ENCODE peak calls at places on chromosomes 6 and 20, in nine cellular contexts. One of them, this sample, is unnamed. For H3K36me3, the result is how much of the 10 kb centered on the place peaks cover.

GRCh38 chr6:42702200-42702599 is 20.2 kb downstream of the PRPH2 start:
- DNase-seq in GM23248: peak
- DNase-seq in spleen: no peak
- DNase-seq in IMR-90: peak
- DNase-seq in OCI-LY7: no peak
- DNase-seq in heart left ventricle: no peak
- DNase-seq in PC-3: peak
- DNase-seq in stomach: no peak
- DNase-seq in BE2C: no peak
- DNase-seq in this sample: no peak

GRCh38 chr6:170098428-170099170 is 192.3 kb downstream of the DLL1 start:
- DNase-seq in spleen: peak
- DNase-seq in OCI-LY7: no peak
- DNase-seq in PC-3: no peak
- DNase-seq in IMR-90: no peak
- DNase-seq in stomach: peak
- DNase-seq in BE2C: no peak
- DNase-seq in GM23248: no peak
- DNase-seq in heart left ventricle: no peak
- DNase-seq in this sample: no peak

GRCh38 chr6:36350681-36351091 is 14.0 kb upstream of the BNIP5 start:
- DNase-seq in stomach: peak
- DNase-seq in GM23248: peak
- DNase-seq in PC-3: no peak
- DNase-seq in heart left ventricle: peak
- DNase-seq in OCI-LY7: no peak
- DNase-seq in BE2C: no peak
- DNase-seq in spleen: no peak
- DNase-seq in IMR-90: peak
- DNase-seq in this sample: peak

GRCh38 chr6:17907467-17908229 is 79.8 kb downstream of the KIF13A start:
- DNase-seq in PC-3: peak
- DNase-seq in OCI-LY7: no peak
- DNase-seq in IMR-90: peak
- DNase-seq in GM23248: peak
- DNase-seq in BE2C: no peak
- DNase-seq in spleen: peak
- DNase-seq in stomach: peak
- DNase-seq in heart left ventricle: peak
- DNase-seq in this sample: peak

GRCh38 chr6:29792123-29793035 is 35.2 kb upstream of the HLA-G start:
- DNase-seq in stomach: peak
- DNase-seq in IMR-90: no peak
- DNase-seq in heart left ventricle: peak
- DNase-seq in BE2C: no peak
- DNase-seq in spleen: peak
- DNase-seq in OCI-LY7: no peak
- DNase-seq in PC-3: peak
- DNase-seq in GM23248: peak
- DNase-seq in this sample: no peak

GRCh38 chr6:95690328-95690727 is 113.0 kb downstream of the MANEA start:
- DNase-seq in heart left ventricle: no peak
- DNase-seq in stomach: no peak
- DNase-seq in PC-3: peak
- DNase-seq in BE2C: no peak
- DNase-seq in OCI-LY7: no peak
- DNase-seq in IMR-90: no peak
- DNase-seq in GM23248: peak
- DNase-seq in spleen: no peak
- DNase-seq in this sample: no peak

GRCh38 chr6:36809933-36810844 is 29.1 kb downstream of the CPNE5 start:
- DNase-seq in spleen: no peak
- DNase-seq in heart left ventricle: peak
- DNase-seq in BE2C: peak
- DNase-seq in OCI-LY7: no peak
- DNase-seq in stomach: no peak
- DNase-seq in IMR-90: no peak
- DNase-seq in GM23248: no peak
- DNase-seq in PC-3: no peak
- DNase-seq in this sample: no peak

GRCh38 chr6:18362058-18362561 is 25.0 kb upstream of the RNF144B start:
- DNase-seq in spleen: no peak
- DNase-seq in OCI-LY7: peak
- DNase-seq in PC-3: peak
- DNase-seq in IMR-90: peak
- DNase-seq in BE2C: no peak
- DNase-seq in stomach: no peak
- DNase-seq in heart left ventricle: no peak
- DNase-seq in GM23248: peak
- DNase-seq in this sample: no peak

GRCh38 chr6:11042025-11042749 is 1.9 kb downstream of the ELOVL2 start:
- DNase-seq in stomach: no peak
- DNase-seq in spleen: no peak
- DNase-seq in BE2C: no peak
- DNase-seq in PC-3: no peak
- DNase-seq in OCI-LY7: no peak
- DNase-seq in heart left ventricle: no peak
- DNase-seq in IMR-90: no peak
- DNase-seq in GM23248: no peak
- DNase-seq in this sample: no peak

GRCh38 chr6:21664263-21665081 is 70.9 kb downstream of the SOX4 start:
- DNase-seq in BE2C: peak
- DNase-seq in GM23248: peak
- DNase-seq in heart left ventricle: peak
- DNase-seq in stomach: no peak
- DNase-seq in IMR-90: no peak
- DNase-seq in PC-3: no peak
- DNase-seq in spleen: peak
- DNase-seq in OCI-LY7: no peak
- DNase-seq in this sample: no peak

GRCh38 chr6:41071501-41071922 is 644 bp downstream of the OARD1 start:
- DNase-seq in stomach: no peak
- DNase-seq in heart left ventricle: no peak
- DNase-seq in BE2C: no peak
- DNase-seq in PC-3: peak
- DNase-seq in spleen: peak
- DNase-seq in IMR-90: peak
- DNase-seq in OCI-LY7: peak
- DNase-seq in GM23248: no peak
- DNase-seq in this sample: no peak

GRCh38 chr6:147974376-147974775 is 368.3 kb upstream of the SASH1 start:
- DNase-seq in spleen: no peak
- DNase-seq in IMR-90: peak
- DNase-seq in OCI-LY7: no peak
- DNase-seq in PC-3: peak
- DNase-seq in GM23248: no peak
- DNase-seq in heart left ventricle: no peak
- DNase-seq in BE2C: no peak
- DNase-seq in stomach: no peak
- DNase-seq in this sample: peak

GRCh38 chr6:157019115-157019628 is 242.0 kb downstream of the ARID1B start:
- DNase-seq in BE2C: peak
- DNase-seq in GM23248: no peak
- DNase-seq in heart left ventricle: no peak
- DNase-seq in PC-3: peak
- DNase-seq in OCI-LY7: peak
- DNase-seq in IMR-90: peak
- DNase-seq in spleen: no peak
- DNase-seq in stomach: no peak
- DNase-seq in this sample: no peak

GRCh38 chr6:105038259-105038658 is 81.4 kb downstream of the LIN28B start:
- DNase-seq in PC-3: no peak
- DNase-seq in stomach: no peak
- DNase-seq in GM23248: no peak
- DNase-seq in spleen: no peak
- DNase-seq in OCI-LY7: no peak
- DNase-seq in heart left ventricle: no peak
- DNase-seq in IMR-90: no peak
- DNase-seq in BE2C: peak
- DNase-seq in this sample: no peak

GRCh38 chr6:52994031-52994788 is 874 bp downstream of the GSTA4 start:
- DNase-seq in stomach: no peak
- DNase-seq in heart left ventricle: no peak
- DNase-seq in GM23248: peak
- DNase-seq in PC-3: peak
- DNase-seq in spleen: no peak
- DNase-seq in IMR-90: peak
- DNase-seq in BE2C: peak
- DNase-seq in OCI-LY7: no peak
- DNase-seq in this sample: no peak

GRCh38 chr6:150027806-150028565 is 2.7 kb upstream of the RAET1L start:
- DNase-seq in heart left ventricle: no peak
- DNase-seq in IMR-90: no peak
- DNase-seq in stomach: no peak
- DNase-seq in OCI-LY7: no peak
- DNase-seq in PC-3: no peak
- DNase-seq in BE2C: no peak
- DNase-seq in GM23248: no peak
- DNase-seq in spleen: no peak
- DNase-seq in this sample: no peak

GRCh38 chr20:44615876-44616603 is 33.7 kb downstream of the PKIG start:
- DNase-seq in stomach: no peak
- DNase-seq in BE2C: no peak
- DNase-seq in spleen: peak
- DNase-seq in GM23248: no peak
- DNase-seq in heart left ventricle: no peak
- DNase-seq in PC-3: no peak
- DNase-seq in IMR-90: no peak
- DNase-seq in OCI-LY7: peak
- DNase-seq in this sample: no peak
- H3K36me3 ChIP-seq in stomach: half or more
- H3K36me3 ChIP-seq in BE2C: under half
- H3K36me3 ChIP-seq in spleen: half or more
- H3K36me3 ChIP-seq in GM23248: under half
- H3K36me3 ChIP-seq in heart left ventricle: half or more
- H3K36me3 ChIP-seq in PC-3: under half
- H3K36me3 ChIP-seq in IMR-90: under half
- H3K36me3 ChIP-seq in OCI-LY7: half or more
- H3K36me3 ChIP-seq in this sample: under half

GRCh38 chr20:49888341-49889244 is 26.7 kb downstream of the SPATA2 start:
- DNase-seq in OCI-LY7: peak
- DNase-seq in PC-3: peak
- DNase-seq in heart left ventricle: no peak
- DNase-seq in GM23248: peak
- DNase-seq in IMR-90: peak
- DNase-seq in stomach: peak
- DNase-seq in BE2C: peak
- DNase-seq in spleen: peak
- DNase-seq in this sample: peak

GRCh38 chr20:49889245-49889942 is 25.9 kb downstream of the SPATA2 start:
- DNase-seq in stomach: peak
- DNase-seq in PC-3: no peak
- DNase-seq in BE2C: no peak
- DNase-seq in IMR-90: no peak
- DNase-seq in spleen: no peak
- DNase-seq in GM23248: no peak
- DNase-seq in OCI-LY7: no peak
- DNase-seq in heart left ventricle: no peak
- DNase-seq in this sample: no peak

GRCh38 chr20:49886571-49887203 is 28.6 kb downstream of the SPATA2 start:
- DNase-seq in BE2C: no peak
- DNase-seq in PC-3: no peak
- DNase-seq in OCI-LY7: no peak
- DNase-seq in stomach: no peak
- DNase-seq in GM23248: no peak
- DNase-seq in heart left ventricle: no peak
- DNase-seq in IMR-90: no peak
- DNase-seq in spleen: no peak
- DNase-seq in this sample: no peak

GRCh38 chr20:49887251-49887827 is 28.0 kb downstream of the SPATA2 start:
- DNase-seq in stomach: no peak
- DNase-seq in GM23248: peak
- DNase-seq in IMR-90: peak
- DNase-seq in PC-3: no peak
- DNase-seq in BE2C: no peak
- DNase-seq in heart left ventricle: no peak
- DNase-seq in OCI-LY7: no peak
- DNase-seq in spleen: peak
- DNase-seq in this sample: no peak

GRCh38 chr20:49887828-49888340 is 27.4 kb downstream of the SPATA2 start:
- DNase-seq in IMR-90: no peak
- DNase-seq in GM23248: no peak
- DNase-seq in heart left ventricle: no peak
- DNase-seq in OCI-LY7: no peak
- DNase-seq in stomach: no peak
- DNase-seq in BE2C: no peak
- DNase-seq in spleen: no peak
- DNase-seq in PC-3: no peak
- DNase-seq in this sample: no peak
- H3K36me3 ChIP-seq in IMR-90: under half
- H3K36me3 ChIP-seq in GM23248: under half
- H3K36me3 ChIP-seq in heart left ventricle: under half
- H3K36me3 ChIP-seq in OCI-LY7: under half
- H3K36me3 ChIP-seq in stomach: half or more
- H3K36me3 ChIP-seq in BE2C: under half
- H3K36me3 ChIP-seq in spleen: half or more
- H3K36me3 ChIP-seq in PC-3: under half
- H3K36me3 ChIP-seq in this sample: half or more

DNA sequence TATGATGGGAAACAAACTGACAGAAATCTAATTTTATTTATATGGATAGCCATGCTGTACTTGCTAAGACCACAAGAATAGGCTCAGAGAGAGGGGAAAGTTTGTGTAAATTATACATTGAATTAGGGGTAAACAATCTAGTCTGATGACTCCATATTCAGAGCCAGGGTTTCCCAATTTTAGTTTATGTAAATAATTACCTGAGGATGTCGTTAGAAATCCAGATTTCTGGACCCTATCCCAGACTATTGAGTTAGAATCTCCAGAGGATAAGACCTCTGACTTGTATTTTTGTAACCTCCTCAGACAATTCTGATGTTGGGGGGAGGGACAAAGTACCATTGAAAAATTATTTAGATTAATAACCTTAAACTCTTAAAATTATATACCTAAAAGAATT is 18.3 kb downstream of the ACSS2 start:
- DNase-seq in IMR-90: no peak
- DNase-seq in BE2C: no peak
- DNase-seq in stomach: no peak
- DNase-seq in heart left ventricle: no peak
- DNase-seq in GM23248: no peak
- DNase-seq in OCI-LY7: no peak
- DNase-seq in spleen: no peak
- DNase-seq in PC-3: no peak
- DNase-seq in this sample: no peak
- H3K36me3 ChIP-seq in IMR-90: under half
- H3K36me3 ChIP-seq in BE2C: under half
- H3K36me3 ChIP-seq in stomach: under half
- H3K36me3 ChIP-seq in heart left ventricle: under half
- H3K36me3 ChIP-seq in GM23248: under half
- H3K36me3 ChIP-seq in OCI-LY7: under half
- H3K36me3 ChIP-seq in spleen: under half
- H3K36me3 ChIP-seq in PC-3: under half
- H3K36me3 ChIP-seq in this sample: under half

DNA sequence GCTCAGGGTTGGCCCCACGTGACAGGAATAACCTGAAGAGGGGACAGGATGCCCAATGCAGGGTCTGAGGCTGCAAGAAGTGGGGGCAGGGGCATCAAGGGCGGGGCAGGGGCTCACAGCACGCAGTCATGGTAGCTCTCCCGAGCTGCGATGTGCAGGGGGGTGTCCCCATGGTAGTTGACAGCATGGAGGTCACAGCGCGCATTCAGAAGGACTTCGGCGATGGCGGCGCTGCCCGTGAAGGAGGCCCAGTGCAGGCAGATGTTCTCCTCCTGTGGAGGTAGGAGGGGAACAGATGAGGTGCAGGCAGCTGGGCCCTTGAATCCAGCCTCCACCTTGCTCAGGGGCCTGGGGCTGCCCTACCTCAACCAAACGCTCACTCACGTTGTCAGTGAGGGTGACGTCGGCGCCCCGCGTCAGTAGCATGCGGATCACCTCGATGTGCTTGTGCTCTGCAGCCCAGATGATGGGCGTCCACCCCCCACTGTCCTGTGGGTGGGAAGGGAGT is 5.8 kb upstream of the SLC44A4 start:
- DNase-seq in OCI-LY7: no peak
- DNase-seq in stomach: no peak
- DNase-seq in spleen: no peak
- DNase-seq in IMR-90: no peak
- DNase-seq in heart left ventricle: no peak
- DNase-seq in BE2C: no peak
- DNase-seq in PC-3: no peak
- DNase-seq in GM23248: no peak
- DNase-seq in this sample: peak
- H3K36me3 ChIP-seq in OCI-LY7: half or more
- H3K36me3 ChIP-seq in stomach: half or more
- H3K36me3 ChIP-seq in spleen: half or more
- H3K36me3 ChIP-seq in IMR-90: half or more
- H3K36me3 ChIP-seq in heart left ventricle: half or more
- H3K36me3 ChIP-seq in BE2C: half or more
- H3K36me3 ChIP-seq in PC-3: half or more
- H3K36me3 ChIP-seq in GM23248: under half
- H3K36me3 ChIP-seq in this sample: half or more

This sample was measured in SJSA1.